ENCODE peak calls at places on chromosomes 6 and 20, in six cellular contexts. O, S, Y, C, B and M are unnamed samples.

GRCh38 chr6:34145161-34146020 is 496 bp downstream of the GRM4 start:
- DNase-seq in O (no peak), S (peak), Y (peak), C (no peak), B (no peak), M (no peak)

GRCh38 chr20:17226410-17227198 is at the start of gene PCSK2:
- DNase-seq in O (no peak), S (peak), Y (no peak), C (peak), B (peak), M (no peak)

GRCh38 chr6:124888581-124889371 is 73.5 kb upstream of the RNF217 start:
- DNase-seq in O (no peak), S (no peak), Y (no peak), C (no peak), B (no peak), M (no peak)

GRCh38 chr6:10579803-10580202 is 58.7 kb downstream of the GCNT2 start:
- DNase-seq in O (no peak), S (no peak), Y (no peak), C (no peak), B (no peak), M (no peak)

GRCh38 chr6:87152528-87152950 is 2.8 kb upstream of the ZNF292 start:
- DNase-seq in O (no peak), S (no peak), Y (no peak), C (no peak), B (peak), M (peak)

GRCh38 chr6:26552205-26552604 is 14.0 kb downstream of the HMGN4 start:
- DNase-seq in O (no peak), S (no peak), Y (no peak), C (no peak), B (no peak), M (no peak)

GRCh38 chr6:34070315-34071110 is 75.4 kb downstream of the GRM4 start:
- DNase-seq in O (no peak), S (no peak), Y (no peak), C (no peak), B (no peak), M (no peak)

GRCh38 chr6:94636780-94637385 is 940.5 kb upstream of the MANEA start:
- DNase-seq in O (no peak), S (no peak), Y (no peak), C (peak), B (peak), M (no peak)

GRCh38 chr6:141482773-141483172 is 650.0 kb upstream of the GJE1 start:
- DNase-seq in O (no peak), S (no peak), Y (no peak), C (peak), B (peak), M (no peak)

GRCh38 chr6:36985384-36985962 is 523 bp downstream of the MTCH1 start:
- DNase-seq in O (no peak), S (no peak), Y (no peak), C (no peak), B (no peak), M (peak)

GRCh38 chr20:34271961-34272360 is 30.7 kb downstream of the ASIP start:
- DNase-seq in O (no peak), S (peak), Y (no peak), C (no peak), B (no peak), M (no peak)

GRCh38 chr6:111604259-111605099 is 1.2 kb downstream of the TRAF3IP2 start:
- DNase-seq in O (no peak), S (peak), Y (peak), C (no peak), B (no peak), M (peak)

GRCh38 chr20:35991142-35991771 is 22.9 kb downstream of the CNBD2 start:
- DNase-seq in O (no peak), S (peak), Y (peak), C (no peak), B (no peak), M (no peak)

GRCh38 chr20:14470977-14471642 is 133.7 kb upstream of the FLRT3 start:
- DNase-seq in O (no peak), S (no peak), Y (no peak), C (no peak), B (no peak), M (no peak)

GRCh38 chr20:37744347-37744746 is 50.5 kb downstream of the CTNNBL1 start:
- DNase-seq in O (no peak), S (no peak), Y (no peak), C (no peak), B (no peak), M (no peak)

GRCh38 chr20:59940956-59941294 is 736 bp downstream of the FAM217B start:
- DNase-seq in O (no peak), S (no peak), Y (no peak), C (no peak), B (no peak), M (no peak)

GRCh38 chr6:71537717-71538116 is 249.1 kb downstream of the OGFRL1 start:
- DNase-seq in O (no peak), S (peak), Y (no peak), C (no peak), B (no peak), M (no peak)

GRCh38 chr6:12748815-12749521 is 32.4 kb downstream of the PHACTR1 start:
- DNase-seq in O (no peak), S (peak), Y (no peak), C (peak), B (no peak), M (no peak)

GRCh38 chr6:132934496-132934895 is 120.1 kb downstream of the RPS12 start:
- DNase-seq in O (no peak), S (no peak), Y (no peak), C (no peak), B (no peak), M (no peak)

GRCh38 chr6:117448011-117448410 is 22.3 kb upstream of the ROS1 start:
- DNase-seq in O (no peak), S (peak), Y (no peak), C (no peak), B (no peak), M (no peak)

GRCh38 chr6:111199935-111200822 is 112.9 kb downstream of the SLC16A10 start:
- DNase-seq in O (no peak), S (no peak), Y (no peak), C (no peak), B (no peak), M (no peak)

GRCh38 chr6:1538348-1538747 is 71.4 kb upstream of the FOXC1 start:
- DNase-seq in O (no peak), S (no peak), Y (no peak), C (no peak), B (no peak), M (no peak)

GRCh38 chr20:19934792-19935491 is 82.2 kb upstream of the NAA20 start:
- DNase-seq in O (no peak), S (no peak), Y (peak), C (peak), B (peak), M (peak)

GRCh38 chr20:844473-845225 is 11.1 kb downstream of the FAM110A start:
- DNase-seq in O (peak), S (peak), Y (no peak), C (peak), B (peak), M (peak)

GRCh38 chr6:165556116-165556843 is 106.8 kb downstream of the PDE10A start:
- DNase-seq in O (no peak), S (no peak), Y (peak), C (peak), B (peak), M (no peak)

GRCh38 chr6:16849280-16850210 is 88.3 kb upstream of the ATXN1 start:
- DNase-seq in O (no peak), S (no peak), Y (no peak), C (no peak), B (no peak), M (peak)

GRCh38 chr20:45066372-45066771 is 34.6 kb downstream of the KCNS1 start:
- DNase-seq in O (no peak), S (no peak), Y (no peak), C (no peak), B (no peak), M (no peak)

GRCh38 chr20:23455641-23456040 is 3.0 kb upstream of the CST11 start:
- DNase-seq in O (no peak), S (no peak), Y (no peak), C (no peak), B (no peak), M (no peak)

GRCh38 chr20:47281376-47281775 is 75.1 kb downstream of the ZMYND8 start:
- DNase-seq in O (no peak), S (no peak), Y (no peak), C (no peak), B (no peak), M (no peak)

GRCh38 chr20:42007251-42007650 is 389.1 kb upstream of the CHD6 start:
- DNase-seq in O (no peak), S (no peak), Y (no peak), C (no peak), B (no peak), M (no peak)

GRCh38 chr6:43172127-43173007 is 1.3 kb downstream of the SRF start:
- DNase-seq in O (no peak), S (peak), Y (peak), C (no peak), B (peak), M (peak)

GRCh38 chr6:108883172-108883571 is 35.0 kb downstream of the ARMC2 start:
- DNase-seq in O (no peak), S (no peak), Y (no peak), C (no peak), B (no peak), M (no peak)

GRCh38 chr6:30885999-30886896 is 1.9 kb downstream of the DDR1 start:
- DNase-seq in O (no peak), S (peak), Y (peak), C (peak), B (peak), M (peak)

GRCh38 chr6:11534561-11534960 is 3.0 kb upstream of the TMEM170B start:
- DNase-seq in O (no peak), S (no peak), Y (no peak), C (no peak), B (no peak), M (no peak)

GRCh38 chr20:64053841-64054661 is 4.6 kb upstream of the SOX18 start:
- DNase-seq in O (no peak), S (no peak), Y (peak), C (no peak), B (peak), M (no peak)

GRCh38 chr6:125099211-125100017 is 54.2 kb upstream of the TPD52L1 start:
- DNase-seq in O (peak), S (peak), Y (peak), C (peak), B (peak), M (peak)

GRCh38 chr6:155078331-155078745 is 83.2 kb downstream of the TIAM2 start:
- DNase-seq in O (no peak), S (peak), Y (no peak), C (no peak), B (no peak), M (no peak)

GRCh38 chr20:1622450-1622849 is 2.6 kb upstream of the SIRPB1 start:
- DNase-seq in O (no peak), S (no peak), Y (no peak), C (no peak), B (no peak), M (no peak)